ENCODE peak calls at places on chromosomes 5 and 9, in six cellular contexts. K, X, H, O, W and Y are unnamed samples.

GRCh38 chr5:84287964-84288363 is 96.7 kb downstream of the EDIL3 start:
- DNase-seq in K (no peak), X (no peak), H (no peak), O (no peak), W (no peak), Y (peak)

GRCh38 chr5:108726446-108727091 is 21.1 kb upstream of the FER start:
- DNase-seq in K (no peak), X (no peak), H (no peak), O (no peak), W (no peak), Y (no peak)

GRCh38 chr9:13941686-13942085 is 372.3 kb downstream of the NFIB start:
- DNase-seq in K (no peak), X (peak), H (no peak), O (no peak), W (no peak), Y (peak)

GRCh38 chr9:22049411-22049810 is 40.3 kb upstream of the CDKN2B start:
- DNase-seq in K (no peak), X (no peak), H (no peak), O (no peak), W (no peak), Y (peak)

GRCh38 chr5:119368238-119368630 is 12.4 kb downstream of the TNFAIP8 start:
- DNase-seq in K (no peak), X (no peak), H (no peak), O (no peak), W (no peak), Y (no peak)

GRCh38 chr5:54902817-54903473 is 82.4 kb downstream of the ESM1 start:
- DNase-seq in K (no peak), X (no peak), H (no peak), O (no peak), W (no peak), Y (peak)

GRCh38 chr5:94192658-94193391 is 425.6 kb downstream of the KIAA0825 start:
- DNase-seq in K (no peak), X (no peak), H (no peak), O (no peak), W (no peak), Y (no peak)

GRCh38 chr5:122129332-122129731 is at the start of gene ZNF474:
- DNase-seq in K (no peak), X (peak), H (no peak), O (no peak), W (no peak), Y (peak)

GRCh38 chr5:163821142-163821541 is 315.7 kb downstream of the MAT2B start:
- DNase-seq in K (no peak), X (no peak), H (no peak), O (no peak), W (no peak), Y (no peak)

DNA sequence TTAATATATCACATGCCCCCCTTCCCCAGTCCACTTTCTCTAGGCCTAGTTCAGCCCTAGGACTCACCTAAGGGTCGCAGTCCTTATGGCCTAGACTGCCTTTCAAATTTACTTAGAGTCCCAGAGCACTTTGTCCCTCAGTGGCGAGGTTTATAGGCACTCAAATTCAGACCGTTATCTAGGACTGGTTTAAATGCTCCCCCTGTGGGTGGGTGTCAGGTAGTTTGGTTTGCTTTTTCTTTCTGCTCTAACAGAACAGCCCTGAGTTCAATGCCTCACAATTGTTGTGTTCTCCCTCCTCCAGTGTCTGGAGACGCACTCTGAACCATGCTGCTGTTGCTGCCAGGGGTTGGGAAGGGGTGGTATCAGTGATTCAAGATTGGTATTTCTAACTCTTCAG is 317.1 kb downstream of the MAT2B start:
- DNase-seq in K (no peak), X (no peak), H (no peak), O (no peak), W (no peak), Y (no peak)
- TF ChIP-seq CTCF in K (no peak), X (no peak), H (no peak), O (no peak), W (no peak), Y (no peak)

GRCh38 chr9:134455951-134456739 is 129.9 kb downstream of the RXRA start:
- DNase-seq in K (peak), X (peak), H (peak), O (peak), W (peak), Y (peak)

GRCh38 chr9:134456740-134457315 is 130.6 kb downstream of the RXRA start:
- DNase-seq in K (no peak), X (no peak), H (no peak), O (no peak), W (no peak), Y (no peak)

GRCh38 chr9:134459164-134459563 is 132.9 kb downstream of the RXRA start:
- DNase-seq in K (no peak), X (no peak), H (no peak), O (no peak), W (no peak), Y (no peak)

GRCh38 chr9:134458111-134458845 is 132.0 kb downstream of the RXRA start:
- DNase-seq in K (no peak), X (no peak), H (no peak), O (no peak), W (no peak), Y (peak)

DNA sequence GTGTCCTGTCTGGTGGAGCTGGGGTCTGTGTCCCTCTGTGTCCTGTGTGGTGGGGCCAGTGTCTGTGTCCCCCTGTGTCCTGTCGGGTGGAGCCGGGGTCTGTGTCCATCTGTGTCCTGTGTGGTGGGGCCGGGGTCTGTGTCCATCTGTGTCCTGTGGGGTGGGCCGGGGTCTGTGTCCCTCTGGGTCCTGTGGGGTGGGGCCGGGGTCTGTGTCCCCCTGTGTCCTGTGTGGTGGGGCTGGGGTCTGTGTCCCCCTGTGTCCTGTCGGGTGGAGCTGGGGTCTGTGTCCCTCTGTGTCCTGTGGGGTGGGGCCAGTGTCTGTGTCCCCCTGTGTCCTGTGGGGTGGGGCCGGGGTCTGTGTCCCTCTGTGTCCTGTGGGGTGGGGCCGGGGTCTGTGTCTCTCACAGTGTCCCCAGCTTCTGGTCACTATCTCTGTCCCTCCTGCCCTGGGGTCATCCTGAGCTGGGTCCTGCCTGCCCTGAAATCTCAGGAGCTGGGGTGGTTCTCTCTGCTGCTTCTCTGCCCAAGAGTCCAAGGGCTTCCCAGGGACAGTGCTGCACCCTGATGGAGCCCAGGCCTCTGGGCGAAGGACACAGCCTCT is 131.2 kb downstream of the RXRA start:
- DNase-seq in K (no peak), X (no peak), H (no peak), O (no peak), W (no peak), Y (no peak)
- H3K4me3 ChIP-seq in K (no peak), X (no peak), H (no peak), O (no peak), W (no peak), Y (no peak)

GRCh38 chr9:72954431-72955420 is 1.9 kb upstream of the ALDH1A1 start:
- DNase-seq in K (no peak), X (peak), H (peak), O (peak), W (no peak), Y (peak)

GRCh38 chr9:72958485-72959266 is 5.8 kb upstream of the ALDH1A1 start:
- DNase-seq in K (no peak), X (no peak), H (no peak), O (no peak), W (no peak), Y (no peak)

GRCh38 chr9:72960446-72960845 is 7.6 kb upstream of the ALDH1A1 start:
- DNase-seq in K (no peak), X (no peak), H (no peak), O (no peak), W (no peak), Y (no peak)
- TF ChIP-seq CTCF in K (no peak), X (no peak), H (no peak), O (no peak), W (no peak), Y (no peak)

GRCh38 chr5:14189680-14190079 is 46.5 kb downstream of the TRIO start:
- DNase-seq in K (no peak), X (no peak), H (no peak), O (no peak), W (no peak), Y (no peak)
- H3K4me3 ChIP-seq in K (no peak), X (no peak), H (no peak), O (no peak), W (peak), Y (peak)